ENCODE peak calls at places on chromosome 22, in six cellular contexts. K, I, G, A, L and J are unnamed samples.
A peak's percentile ranks its signal among the peaks of the same experiment; 100 is the strongest.

GRCh38 chr22:33126881-33127280 is 68.7 kb upstream of the SYN3 start:
- DNase-seq in K (no peak), I (peak; percentile 38), G (no peak), A (peak; percentile 23), L (peak; percentile 58), J (no peak)

GRCh38 chr22:25072406-25072805 is 119.9 kb downstream of the KIAA1671 start:
- DNase-seq in K (no peak), I (no peak), G (no peak), A (no peak), L (peak; percentile 93), J (no peak)

GRCh38 chr22:44284711-44285110 is 28.0 kb downstream of the SHISAL1 start:
- DNase-seq in K (no peak), I (no peak), G (no peak), A (no peak), L (no peak), J (no peak)

GRCh38 chr22:23849009-23850006 is 8.4 kb upstream of the SLC2A11 start:
- DNase-seq in K (peak; percentile 51), I (peak; percentile 95), G (peak; percentile 100), A (peak; percentile 89), L (peak; percentile 97), J (peak; percentile 83)

GRCh38 chr22:49257551-49257951 is 570.1 kb downstream of the BRD1 start:
- DNase-seq in K (no peak), I (peak; percentile 17), G (no peak), A (no peak), L (no peak), J (no peak)

GRCh38 chr22:23376256-23376655 is 195.9 kb downstream of the BCR start:
- DNase-seq in K (no peak), I (peak; percentile 80), G (peak; percentile 67), A (no peak), L (peak; percentile 40), J (peak; percentile 13)

GRCh38 chr22:32544953-32545558 is 70.4 kb downstream of the FBXO7 start:
- DNase-seq in K (peak; percentile 70), I (no peak), G (no peak), A (no peak), L (no peak), J (peak; percentile 49)

GRCh38 chr22:48071305-48071704 is 1308.9 kb downstream of the TBC1D22A start:
- DNase-seq in K (no peak), I (no peak), G (no peak), A (no peak), L (no peak), J (no peak)

GRCh38 chr22:46652081-46652929 is 32.1 kb downstream of the GRAMD4 start:
- DNase-seq in K (peak; percentile 28), I (no peak), G (no peak), A (no peak), L (no peak), J (peak; percentile 15)

GRCh38 chr22:43521716-43522115 is 109.9 kb downstream of the MPPED1 start:
- DNase-seq in K (no peak), I (no peak), G (no peak), A (no peak), L (no peak), J (no peak)

GRCh38 chr22:49734390-49734789 is 93.3 kb downstream of the BRD1 start:
- DNase-seq in K (no peak), I (no peak), G (no peak), A (no peak), L (no peak), J (no peak)

GRCh38 chr22:40609216-40609615 is 27.3 kb downstream of the MRTFA start:
- DNase-seq in K (no peak), I (no peak), G (no peak), A (no peak), L (no peak), J (no peak)

GRCh38 chr22:40607506-40607905 is 29.0 kb downstream of the MRTFA start:
- DNase-seq in K (no peak), I (no peak), G (no peak), A (no peak), L (no peak), J (no peak)

GRCh38 chr22:40603088-40603605 is 33.4 kb downstream of the MRTFA start:
- DNase-seq in K (peak; percentile 78), I (no peak), G (no peak), A (no peak), L (peak; percentile 36), J (peak; percentile 77)

GRCh38 chr22:40606306-40606705 is 30.2 kb downstream of the MRTFA start:
- DNase-seq in K (no peak), I (no peak), G (no peak), A (no peak), L (no peak), J (no peak)

DNA sequence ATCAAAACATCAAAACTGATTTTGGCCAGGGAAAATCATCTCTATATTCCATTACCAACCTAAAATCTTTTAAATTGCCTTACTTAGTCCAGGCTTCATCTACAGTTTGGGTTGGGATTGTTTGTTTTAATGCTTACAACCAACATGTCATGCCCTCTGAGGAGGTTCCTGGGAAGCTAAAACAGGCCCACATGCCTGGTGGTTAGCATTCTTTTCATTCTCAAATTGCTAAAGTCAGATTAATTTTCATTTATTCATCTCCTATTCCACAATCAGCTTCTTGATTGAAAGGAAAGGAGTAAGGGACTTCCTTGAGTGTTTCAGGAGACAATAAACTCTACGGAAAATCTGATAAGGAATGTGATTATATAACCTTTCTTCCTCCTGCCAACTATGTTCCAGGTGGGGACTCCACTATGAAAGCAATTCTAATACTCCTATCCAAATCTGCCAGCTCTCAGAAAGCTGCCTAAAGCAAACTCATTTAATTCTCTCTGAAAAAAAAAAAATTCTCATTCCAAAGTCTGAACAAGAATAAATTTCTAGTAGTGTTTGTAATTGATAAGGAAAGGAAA is 30.8 kb downstream of the MRTFA start:
- DNase-seq in K (peak; percentile 42), I (no peak), G (no peak), A (no peak), L (peak; percentile 42), J (no peak)
- H3K4me2 ChIP-seq in K (peak overlapping the region; percentile 42), I (no peak overlapping the region), G (no peak overlapping the region), A (no peak overlapping the region), L (no peak overlapping the region), J (no peak overlapping the region)

DNA sequence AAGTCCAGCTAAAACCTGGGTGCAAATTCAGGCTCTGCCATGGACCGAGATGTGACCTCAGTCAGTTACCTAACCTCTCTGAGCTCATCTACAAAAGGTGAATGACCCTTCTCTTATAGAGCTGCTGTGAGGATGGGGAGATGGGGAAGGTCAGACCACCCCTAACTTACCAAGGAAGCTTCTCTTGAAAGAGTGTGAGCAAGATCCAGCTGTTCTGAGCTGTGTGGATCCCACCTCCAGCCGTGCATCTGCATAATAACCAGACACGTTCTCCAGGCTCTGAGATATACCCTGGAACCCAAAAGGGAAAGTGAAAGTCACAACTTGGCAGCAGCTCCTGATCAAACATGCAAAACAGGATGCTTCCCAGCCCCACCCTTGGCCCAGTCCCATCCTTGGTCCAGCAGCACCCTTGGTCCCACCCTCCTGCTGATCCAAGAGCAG is at the start of gene APOL3:
- DNase-seq in K (peak; percentile 47), I (no peak), G (no peak), A (no peak), L (peak; percentile 19), J (peak; percentile 62)
- H2BK5ac ChIP-seq in K (no peak within 1 kb of the TSS), I (no peak within 1 kb of the TSS), G (no peak within 1 kb of the TSS), A (no peak within 1 kb of the TSS), L (no peak within 1 kb of the TSS), J (no peak within 1 kb of the TSS)

GRCh38 chr22:21073023-21073422 is 27.3 kb downstream of the LRRC74B start:
- DNase-seq in K (no peak), I (no peak), G (no peak), A (no peak), L (peak; percentile 52), J (no peak)
- H4K91ac ChIP-seq in K (no peak overlapping the region), I (no peak overlapping the region), G (no peak overlapping the region), A (no peak overlapping the region), L (no peak overlapping the region), J (no peak overlapping the region)

DNA sequence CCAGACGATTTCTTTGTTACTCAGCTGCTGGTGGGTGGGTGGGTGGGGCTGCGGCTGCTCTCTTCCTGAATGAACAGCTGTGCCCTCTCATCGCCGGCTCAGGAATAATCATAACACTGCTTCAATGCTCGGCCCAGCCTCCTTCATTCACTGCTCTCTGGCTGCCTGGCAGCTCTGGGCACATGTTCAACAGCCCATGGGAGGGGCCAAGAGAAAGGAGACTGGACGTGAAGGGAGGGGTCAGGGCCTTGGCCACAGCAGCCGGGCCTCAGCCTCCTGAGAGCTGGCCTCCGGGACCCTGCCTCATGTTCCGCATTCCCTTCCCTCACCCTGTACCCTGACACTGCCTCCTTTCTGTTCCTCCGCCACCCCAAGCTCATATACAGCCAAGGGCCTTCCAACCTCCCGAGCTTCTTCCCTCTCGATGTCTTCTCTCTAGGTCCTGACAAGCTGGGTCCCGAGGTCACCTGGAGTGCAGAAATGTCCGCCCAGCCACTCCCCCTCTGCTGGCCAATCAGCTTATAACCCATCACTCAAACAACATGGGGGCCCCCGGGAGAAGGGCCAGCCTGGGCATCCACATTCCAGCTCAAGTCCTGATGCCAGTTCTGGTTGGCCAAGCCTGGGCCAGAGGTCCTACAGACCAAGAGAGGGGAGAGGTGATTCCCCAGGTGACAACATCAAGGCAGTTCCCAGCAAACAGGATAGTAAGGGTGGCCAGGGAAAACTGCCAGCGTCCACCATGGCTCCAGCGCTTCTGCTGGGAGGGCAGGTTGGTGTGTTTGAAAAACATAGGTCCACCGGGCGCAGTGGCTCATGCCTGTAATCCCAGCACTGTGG is 3.2 kb upstream of the CSDC2 start:
- DNase-seq in K (peak; percentile 94), I (peak; percentile 58), G (peak; percentile 58), A (no peak), L (no peak), J (peak; percentile 63)
- H3K4me2 ChIP-seq in K (peak overlapping the region; percentile 53), I (no peak overlapping the region), G (no peak overlapping the region), A (no peak overlapping the region), L (no peak overlapping the region), J (no peak overlapping the region)

DNA sequence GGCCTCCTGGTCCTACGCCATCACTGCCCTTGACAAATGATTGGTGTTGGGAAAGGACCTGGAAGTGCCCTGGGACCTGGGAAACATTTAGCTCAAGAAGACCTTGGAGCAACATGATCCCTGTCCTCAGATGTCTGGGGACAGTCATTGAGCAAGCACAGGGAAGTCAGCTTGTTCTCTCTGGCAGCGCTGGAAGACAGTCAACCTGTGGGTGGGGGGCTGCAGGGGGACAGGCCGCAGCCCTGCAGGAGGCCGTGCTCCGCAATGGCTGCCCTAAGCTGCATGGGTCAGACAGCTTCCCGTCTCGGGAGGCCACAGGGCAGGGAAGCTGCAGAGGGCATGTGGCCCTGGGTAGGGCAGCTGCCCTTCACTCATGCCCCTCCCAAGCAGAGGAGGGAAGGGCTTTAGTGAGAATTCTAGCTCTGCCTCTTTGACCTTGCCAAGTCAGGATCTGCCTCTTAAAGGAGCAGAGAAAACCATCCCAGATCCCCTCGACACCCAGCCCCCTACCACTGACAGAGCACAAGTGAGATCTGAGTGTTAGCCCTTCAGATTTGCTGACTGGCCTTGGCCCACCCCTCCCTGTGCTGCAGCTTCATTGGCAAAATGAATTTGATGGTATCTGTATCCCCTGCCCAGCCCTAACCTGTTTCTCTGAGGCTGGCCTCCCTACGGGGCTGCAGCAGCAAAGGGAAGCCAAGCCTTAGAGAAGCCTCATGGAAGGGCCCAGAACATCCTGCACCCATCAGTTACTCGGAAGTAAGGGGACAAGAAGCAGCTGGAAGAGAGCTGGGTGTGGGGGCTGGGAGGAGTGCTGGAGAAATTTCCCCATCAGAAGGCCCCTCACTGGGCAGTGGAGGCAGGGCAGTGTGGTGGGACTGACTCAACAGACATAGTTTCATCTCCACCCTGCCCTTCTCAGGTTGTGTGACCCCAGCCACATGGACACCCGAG is 6.2 kb upstream of the SREBF2 start:
- DNase-seq in K (no peak), I (no peak), G (no peak), A (no peak), L (no peak), J (no peak)
- H2BK5ac ChIP-seq in K (no peak overlapping the region), I (no peak overlapping the region), G (peak overlapping the region; percentile 20), A (no peak overlapping the region), L (no peak overlapping the region), J (no peak overlapping the region)

GRCh38 chr22:31276426-31277167 is 15.7 kb downstream of the PIK3IP1 start:
- DNase-seq in K (no peak), I (no peak), G (no peak), A (no peak), L (no peak), J (no peak)
- H4K91ac ChIP-seq in K (no peak overlapping the region), I (no peak overlapping the region), G (no peak overlapping the region), A (no peak overlapping the region), L (no peak overlapping the region), J (no peak overlapping the region)